ENCODE peak calls at places on chromosomes 6 and 20, in four cellular contexts. D is COLO829, T is T follicular helper cell, P is activated T-cell treated with anti-CD3 and anti-CD28 coated beads for 1 hour. Q is an unnamed sample.

GRCh38 chr20:63081351-63081750 is 74.6 kb upstream of the BHLHE23 start:
- DNase-seq in D (no peak), T (no peak), P (no peak), Q (no peak)

GRCh38 chr6:84645000-84645399 is 119.4 kb downstream of the TBX18 start:
- DNase-seq in D (peak), T (no peak), P (no peak), Q (no peak)

GRCh38 chr6:150747155-150747554 is 118.3 kb upstream of the MTHFD1L start:
- DNase-seq in D (no peak), T (no peak), P (no peak), Q (no peak)

GRCh38 chr20:41697861-41698559 is 79.8 kb upstream of the CHD6 start:
- DNase-seq in D (peak), T (no peak), P (no peak), Q (peak)

GRCh38 chr6:36839819-36840379 is 655 bp upstream of the CPNE5 start:
- DNase-seq in D (no peak), T (peak), P (peak), Q (no peak)

GRCh38 chr6:13814938-13815575 is 700 bp upstream of the MCUR1 start:
- DNase-seq in D (no peak), T (no peak), P (no peak), Q (peak)

GRCh38 chr6:160430741-160431140 is 82.6 kb downstream of the SLC22A3 start:
- DNase-seq in D (no peak), T (no peak), P (no peak), Q (no peak)

GRCh38 chr6:19663479-19663878 is 173.7 kb upstream of the ID4 start:
- DNase-seq in D (no peak), T (no peak), P (no peak), Q (no peak)

GRCh38 chr20:62811320-62811719 is 5.5 kb upstream of the COL9A3 start:
- DNase-seq in D (no peak), T (no peak), P (no peak), Q (no peak)

GRCh38 chr20:58659841-58660240 is 8.8 kb downstream of the STX16 start:
- DNase-seq in D (no peak), T (no peak), P (no peak), Q (no peak)

GRCh38 chr6:66128238-66128637 is 421.2 kb upstream of the EYS start:
- DNase-seq in D (peak), T (no peak), P (no peak), Q (peak)

Q was measured in SK-MEL-5.